ENCODE peak calls at places on chromosomes 1 and 21, in six cellular contexts. Z, E, L, S, G and P are unnamed samples.

GRCh38 chr1:180950321-180950720 is 37.6 kb downstream of the KIAA1614 start:
- DNase-seq in Z (no peak), E (no peak), L (no peak), S (no peak), G (peak), P (no peak)

GRCh38 chr21:35328856-35329455 is 279.9 kb upstream of the RUNX1 start:
- DNase-seq in Z (no peak), E (peak), L (no peak), S (no peak), G (no peak), P (no peak)

GRCh38 chr1:211478376-211478775 is 13.6 kb downstream of the RD3 start:
- DNase-seq in Z (no peak), E (no peak), L (no peak), S (no peak), G (no peak), P (no peak)

GRCh38 chr21:18725653-18726052 is 322.1 kb upstream of the TMPRSS15 start:
- DNase-seq in Z (no peak), E (no peak), L (no peak), S (no peak), G (no peak), P (no peak)

GRCh38 chr1:213326666-213327317 is 275.8 kb downstream of the RPS6KC1 start:
- DNase-seq in Z (no peak), E (no peak), L (no peak), S (peak), G (no peak), P (peak)

GRCh38 chr1:65108025-65108692 is 39.8 kb upstream of the AK4 start:
- DNase-seq in Z (no peak), E (no peak), L (no peak), S (no peak), G (no peak), P (no peak)

GRCh38 chr1:171334024-171334423 is 20.0 kb downstream of the FMO4 start:
- DNase-seq in Z (no peak), E (no peak), L (no peak), S (no peak), G (no peak), P (no peak)

GRCh38 chr21:26883768-26884167 is 38.6 kb upstream of the ADAMTS1 start:
- DNase-seq in Z (no peak), E (no peak), L (no peak), S (peak), G (no peak), P (no peak)

GRCh38 chr1:78918157-78918556 is 88.4 kb downstream of the ADGRL4 start:
- DNase-seq in Z (no peak), E (no peak), L (no peak), S (peak), G (no peak), P (no peak)

GRCh38 chr1:221983444-221983843 is 241.6 kb upstream of the DUSP10 start:
- DNase-seq in Z (no peak), E (no peak), L (no peak), S (no peak), G (no peak), P (no peak)

GRCh38 chr1:224783006-224783651 is 146.3 kb upstream of the DNAH14 start:
- DNase-seq in Z (no peak), E (no peak), L (no peak), S (no peak), G (no peak), P (no peak)

GRCh38 chr1:160186734-160187133 is 3.6 kb upstream of the CASQ1 start:
- DNase-seq in Z (no peak), E (no peak), L (no peak), S (no peak), G (no peak), P (no peak)

GRCh38 chr1:178192686-178193085 is 98.8 kb downstream of the RASAL2 start:
- DNase-seq in Z (no peak), E (no peak), L (no peak), S (peak), G (no peak), P (peak)

GRCh38 chr21:25458484-25458883 is 148.8 kb downstream of the MRPL39 start:
- DNase-seq in Z (no peak), E (no peak), L (no peak), S (no peak), G (no peak), P (no peak)

GRCh38 chr1:110763149-110763548 is 88.4 kb upstream of the KCNA3 start:
- DNase-seq in Z (no peak), E (no peak), L (no peak), S (no peak), G (no peak), P (no peak)

GRCh38 chr1:67833595-67833926 is 294 bp upstream of the GNG12 start:
- DNase-seq in Z (no peak), E (no peak), L (no peak), S (no peak), G (no peak), P (peak)

GRCh38 chr1:201760516-201760915 is 68.4 kb upstream of the IPO9 start:
- DNase-seq in Z (no peak), E (no peak), L (no peak), S (peak), G (no peak), P (no peak)

GRCh38 chr21:16250282-16250681 is 520.5 kb downstream of the USP25 start:
- DNase-seq in Z (no peak), E (no peak), L (no peak), S (no peak), G (no peak), P (peak)

GRCh38 chr1:24051206-24051945 is 60.6 kb downstream of the MYOM3 start:
- DNase-seq in Z (no peak), E (no peak), L (no peak), S (peak), G (no peak), P (no peak)

GRCh38 chr1:206693029-206693428 is 8.3 kb downstream of the MAPKAPK2 start:
- DNase-seq in Z (no peak), E (no peak), L (peak), S (peak), G (no peak), P (peak)

GRCh38 chr1:95332754-95333153 is 98.7 kb downstream of the RWDD3 start:
- DNase-seq in Z (no peak), E (no peak), L (no peak), S (no peak), G (no peak), P (no peak)

GRCh38 chr1:23343246-23344110 is 606 bp downstream of the HNRNPR start:
- DNase-seq in Z (peak), E (no peak), L (peak), S (peak), G (peak), P (peak)

GRCh38 chr1:43742026-43742425 is 34.7 kb downstream of the ST3GAL3 start:
- DNase-seq in Z (no peak), E (no peak), L (no peak), S (no peak), G (no peak), P (no peak)

GRCh38 chr1:110880708-110881374 is 7.9 kb downstream of the CD53 start:
- DNase-seq in Z (peak), E (no peak), L (no peak), S (no peak), G (peak), P (no peak)

GRCh38 chr1:113677250-113678158 is 81.8 kb downstream of the PHTF1 start:
- DNase-seq in Z (no peak), E (peak), L (no peak), S (peak), G (no peak), P (peak)

GRCh38 chr1:201014816-201015200 is 8.7 kb downstream of the KIF21B start:
- DNase-seq in Z (no peak), E (no peak), L (no peak), S (peak), G (no peak), P (no peak)

GRCh38 chr1:1954831-1955441 is 35.9 kb upstream of the TMEM52 start:
- DNase-seq in Z (peak), E (no peak), L (peak), S (no peak), G (no peak), P (no peak)

GRCh38 chr1:206419250-206419649 is 51.0 kb upstream of the IKBKE start:
- DNase-seq in Z (no peak), E (no peak), L (no peak), S (no peak), G (no peak), P (peak)

GRCh38 chr1:26826261-26827201 is at the start of gene ZDHHC18:
- DNase-seq in Z (peak), E (peak), L (peak), S (peak), G (peak), P (peak)

GRCh38 chr1:213297021-213297420 is 246.0 kb downstream of the RPS6KC1 start:
- DNase-seq in Z (no peak), E (no peak), L (no peak), S (no peak), G (no peak), P (no peak)

GRCh38 chr1:98110674-98111073 is 189.8 kb upstream of the DPYD start:
- DNase-seq in Z (no peak), E (no peak), L (no peak), S (no peak), G (no peak), P (peak)

GRCh38 chr1:36178479-36179219 is 22.7 kb downstream of the MAP7D1 start:
- DNase-seq in Z (no peak), E (no peak), L (peak), S (no peak), G (no peak), P (no peak)

GRCh38 chr1:245512980-245513578 is 358.3 kb downstream of the KIF26B start:
- DNase-seq in Z (no peak), E (no peak), L (no peak), S (peak), G (no peak), P (peak)

GRCh38 chr1:74679811-74680210 is 6.2 kb upstream of the ERICH3 start:
- DNase-seq in Z (no peak), E (no peak), L (no peak), S (no peak), G (no peak), P (no peak)

GRCh38 chr1:44044071-44044801 is 13.0 kb upstream of the SLC6A9 start:
- DNase-seq in Z (no peak), E (no peak), L (no peak), S (no peak), G (no peak), P (no peak)

GRCh38 chr1:34479731-34480130 is 275.1 kb upstream of the GJB5 start:
- DNase-seq in Z (no peak), E (peak), L (no peak), S (no peak), G (no peak), P (no peak)

GRCh38 chr1:169508432-169509338 is 22.9 kb upstream of the SLC19A2 start:
- DNase-seq in Z (no peak), E (no peak), L (no peak), S (no peak), G (no peak), P (no peak)

GRCh38 chr1:112866151-112866550 is 89.8 kb downstream of the SLC16A1 start:
- DNase-seq in Z (no peak), E (no peak), L (no peak), S (peak), G (no peak), P (peak)

GRCh38 chr1:199529324-199529723 is 498.2 kb upstream of the NR5A2 start:
- DNase-seq in Z (no peak), E (no peak), L (no peak), S (no peak), G (no peak), P (no peak)